ENCODE peak calls at places on chromosome 3, in seven cellular contexts. One of them, this sample, is unnamed.

GRCh38 chr3:43059456-43059855 is 46.4 kb downstream of the POMGNT2 start:
- DNase-seq in thyroid gland: no peak
- DNase-seq in A549: no peak
- DNase-seq in prostate gland: no peak
- DNase-seq in sigmoid colon: no peak
- DNase-seq in transverse colon: no peak
- DNase-seq in stomach: no peak
- DNase-seq in this sample: no peak

GRCh38 chr3:74003712-74004111 is 379.0 kb upstream of the PDZRN3 start:
- DNase-seq in thyroid gland: no peak
- DNase-seq in stomach: no peak
- DNase-seq in sigmoid colon: no peak
- DNase-seq in A549: no peak
- DNase-seq in prostate gland: no peak
- DNase-seq in transverse colon: no peak
- DNase-seq in this sample: no peak

GRCh38 chr3:127820221-127820870 is 2.0 kb downstream of the MGLL start:
- DNase-seq in sigmoid colon: no peak
- DNase-seq in thyroid gland: peak; percentile 6
- DNase-seq in transverse colon: peak; percentile 31
- DNase-seq in A549: no peak
- DNase-seq in prostate gland: no peak
- DNase-seq in stomach: no peak
- DNase-seq in this sample: peak; percentile 39

GRCh38 chr3:11820540-11821041 is 26.1 kb downstream of the TAMM41 start:
- DNase-seq in A549: no peak
- DNase-seq in prostate gland: no peak
- DNase-seq in stomach: peak; percentile 37
- DNase-seq in transverse colon: no peak
- DNase-seq in thyroid gland: peak; percentile 22
- DNase-seq in sigmoid colon: no peak
- DNase-seq in this sample: no peak

GRCh38 chr3:169138849-169139416 is 524.6 kb downstream of the MECOM start:
- DNase-seq in thyroid gland: no peak
- DNase-seq in A549: no peak
- DNase-seq in transverse colon: no peak
- DNase-seq in prostate gland: no peak
- DNase-seq in sigmoid colon: no peak
- DNase-seq in stomach: no peak
- DNase-seq in this sample: no peak

GRCh38 chr3:185188816-185189215 is 36.0 kb upstream of the C3orf70 start:
- DNase-seq in prostate gland: no peak
- DNase-seq in sigmoid colon: no peak
- DNase-seq in A549: no peak
- DNase-seq in stomach: no peak
- DNase-seq in thyroid gland: no peak
- DNase-seq in transverse colon: no peak
- DNase-seq in this sample: no peak

GRCh38 chr3:66450389-66451022 is 50.3 kb downstream of the LRIG1 start:
- DNase-seq in stomach: peak; percentile 76
- DNase-seq in A549: no peak
- DNase-seq in sigmoid colon: peak; percentile 90
- DNase-seq in transverse colon: peak; percentile 57
- DNase-seq in prostate gland: peak; percentile 87
- DNase-seq in thyroid gland: peak; percentile 69
- DNase-seq in this sample: no peak

GRCh38 chr3:172317984-172318383 is 130.3 kb downstream of the GHSR start:
- DNase-seq in transverse colon: peak; percentile 24
- DNase-seq in sigmoid colon: peak; percentile 73
- DNase-seq in stomach: no peak
- DNase-seq in prostate gland: no peak
- DNase-seq in thyroid gland: no peak
- DNase-seq in A549: peak; percentile 13
- DNase-seq in this sample: peak; percentile 55

GRCh38 chr3:25473246-25473645 is 45.2 kb downstream of the RARB start:
- DNase-seq in thyroid gland: no peak
- DNase-seq in stomach: no peak
- DNase-seq in prostate gland: peak; percentile 31
- DNase-seq in transverse colon: no peak
- DNase-seq in A549: no peak
- DNase-seq in sigmoid colon: peak; percentile 69
- DNase-seq in this sample: no peak

GRCh38 chr3:69553888-69554287 is 168.0 kb upstream of the FRMD4B start:
- DNase-seq in prostate gland: no peak
- DNase-seq in sigmoid colon: no peak
- DNase-seq in A549: no peak
- DNase-seq in stomach: no peak
- DNase-seq in transverse colon: no peak
- DNase-seq in thyroid gland: no peak
- DNase-seq in this sample: no peak
- H3K4me1 ChIP-seq in prostate gland: no peaks in the 10 kb centered on the region
- H3K4me1 ChIP-seq in sigmoid colon: peaks cover 2% of the 10 kb centered on the region
- H3K4me1 ChIP-seq in A549: no peaks in the 10 kb centered on the region
- H3K4me1 ChIP-seq in stomach: no peaks in the 10 kb centered on the region
- H3K4me1 ChIP-seq in transverse colon: no peaks in the 10 kb centered on the region
- H3K4me1 ChIP-seq in thyroid gland: peaks cover 63% of the 10 kb centered on the region
- H3K4me1 ChIP-seq in this sample: no peaks in the 10 kb centered on the region

GRCh38 chr3:100766069-100766468 is 56.8 kb downstream of the TFG start:
- DNase-seq in transverse colon: no peak
- DNase-seq in A549: no peak
- DNase-seq in stomach: no peak
- DNase-seq in prostate gland: no peak
- DNase-seq in sigmoid colon: no peak
- DNase-seq in thyroid gland: no peak
- DNase-seq in this sample: no peak
- TF ChIP-seq CTCF in transverse colon: no peak
- TF ChIP-seq CTCF in A549: no peak
- TF ChIP-seq CTCF in stomach: no peak
- TF ChIP-seq CTCF in prostate gland: no peak
- TF ChIP-seq CTCF in sigmoid colon: no peak
- TF ChIP-seq CTCF in thyroid gland: no peak
- TF ChIP-seq CTCF in this sample: no peak

DNA sequence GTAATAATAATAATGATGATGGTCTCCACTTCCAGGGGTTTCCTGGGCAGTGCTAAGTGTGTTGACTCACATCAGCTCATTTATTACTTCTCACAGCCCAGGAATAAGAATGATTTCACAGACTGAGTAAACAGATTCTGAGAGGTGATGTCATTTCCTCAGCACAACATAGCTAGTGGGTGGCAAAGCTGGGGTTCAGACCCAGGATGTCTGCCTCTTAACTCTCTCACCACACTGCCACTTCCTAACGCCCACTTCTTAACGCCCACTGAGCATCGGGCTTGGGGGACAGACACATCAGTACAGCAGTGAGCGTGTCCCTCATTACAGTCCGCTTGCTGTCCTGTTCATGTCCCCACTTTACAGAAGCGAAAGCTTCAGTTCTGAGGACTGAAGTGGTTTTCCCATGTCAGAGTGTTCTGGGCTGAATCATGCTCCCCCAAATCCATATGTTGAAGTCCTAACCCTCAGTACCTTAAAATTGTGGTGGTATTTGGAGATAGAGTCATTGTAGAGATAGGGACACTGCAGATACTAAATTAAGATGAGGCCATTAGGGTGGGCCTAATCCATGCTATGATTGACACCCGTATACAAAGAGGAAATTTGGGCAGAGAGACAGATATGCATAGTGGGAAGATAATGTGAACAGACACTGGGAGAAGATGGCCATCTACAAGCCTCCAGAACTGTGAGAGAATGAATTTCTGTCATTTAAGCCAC is 68.0 kb downstream of the ATP2B2 start:
- DNase-seq in stomach: no peak
- DNase-seq in prostate gland: no peak
- DNase-seq in A549: no peak
- DNase-seq in thyroid gland: no peak
- DNase-seq in transverse colon: no peak
- DNase-seq in sigmoid colon: no peak
- DNase-seq in this sample: peak; percentile 6
- H3K4me1 ChIP-seq in stomach: no peaks in the 10 kb centered on the region
- H3K4me1 ChIP-seq in prostate gland: no peaks in the 10 kb centered on the region
- H3K4me1 ChIP-seq in A549: no peaks in the 10 kb centered on the region
- H3K4me1 ChIP-seq in thyroid gland: no peaks in the 10 kb centered on the region
- H3K4me1 ChIP-seq in transverse colon: no peaks in the 10 kb centered on the region
- H3K4me1 ChIP-seq in sigmoid colon: no peaks in the 10 kb centered on the region
- H3K4me1 ChIP-seq in this sample: no peaks in the 10 kb centered on the region

DNA sequence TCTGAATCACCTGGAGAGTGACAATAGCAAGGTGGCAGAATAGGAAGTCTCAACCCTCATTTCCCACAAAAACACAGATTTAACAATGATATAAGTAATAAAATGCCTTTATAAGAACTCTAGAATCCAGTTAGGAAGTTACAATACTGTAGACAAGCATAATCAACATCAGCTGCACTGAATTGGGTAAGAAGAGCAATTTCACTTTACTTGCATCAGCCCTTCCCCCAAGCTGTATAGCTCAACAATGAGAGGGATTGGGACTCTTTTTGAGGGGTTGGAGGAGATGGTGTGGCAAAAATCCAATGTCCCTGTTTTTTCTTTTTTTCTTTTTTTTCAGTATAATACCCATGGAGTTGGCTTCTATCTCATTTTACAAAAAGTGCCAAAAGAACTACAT is 63.1 kb downstream of the SERP1 start:
- DNase-seq in sigmoid colon: no peak
- DNase-seq in stomach: no peak
- DNase-seq in prostate gland: no peak
- DNase-seq in transverse colon: no peak
- DNase-seq in thyroid gland: no peak
- DNase-seq in A549: no peak
- DNase-seq in this sample: no peak
- TF ChIP-seq CTCF in sigmoid colon: no peak
- TF ChIP-seq CTCF in stomach: no peak
- TF ChIP-seq CTCF in prostate gland: no peak
- TF ChIP-seq CTCF in transverse colon: no peak
- TF ChIP-seq CTCF in thyroid gland: no peak
- TF ChIP-seq CTCF in A549: no peak
- TF ChIP-seq CTCF in this sample: no peak